ENCODE peak calls at places on chromosomes 13 and 19, in ten cellular contexts. One of them, this sample, is unnamed.

GRCh38 chr19:30692517-30692870 is 320.3 kb downstream of the ZNF536 start:
- DNase-seq in AG09309: no peak
- DNase-seq in progenitor cell of endocrine pancreas: no peak
- DNase-seq in CD4-positive, alpha-beta T cell: no peak
- DNase-seq in fibroblast of lung: no peak
- DNase-seq in neural crest cell: no peak
- DNase-seq in pancreas: no peak
- DNase-seq in activated B cell treated with CpG ODN at 0.5 μM for 24 hours: no peak
- DNase-seq in AG04450: no peak
- DNase-seq in stomach: no peak
- DNase-seq in this sample: no peak

GRCh38 chr19:53849237-53849676 is 18.4 kb upstream of the MYADM start:
- DNase-seq in AG09309: peak; percentile 68
- DNase-seq in progenitor cell of endocrine pancreas: no peak
- DNase-seq in CD4-positive, alpha-beta T cell: no peak
- DNase-seq in fibroblast of lung: peak; percentile 73
- DNase-seq in neural crest cell: no peak
- DNase-seq in pancreas: no peak
- DNase-seq in activated B cell treated with CpG ODN at 0.5 μM for 24 hours: no peak
- DNase-seq in AG04450: no peak
- DNase-seq in stomach: no peak
- DNase-seq in this sample: no peak

GRCh38 chr13:35526577-35526976 is 50.1 kb upstream of the MAB21L1 start:
- DNase-seq in AG09309: no peak
- DNase-seq in progenitor cell of endocrine pancreas: no peak
- DNase-seq in CD4-positive, alpha-beta T cell: no peak
- DNase-seq in fibroblast of lung: no peak
- DNase-seq in neural crest cell: no peak
- DNase-seq in pancreas: peak; percentile 27
- DNase-seq in activated B cell treated with CpG ODN at 0.5 μM for 24 hours: no peak
- DNase-seq in AG04450: no peak
- DNase-seq in stomach: no peak
- DNase-seq in this sample: no peak

GRCh38 chr19:5113101-5113557 is 144.2 kb downstream of the KDM4B start:
- DNase-seq in AG09309: peak; percentile 17
- DNase-seq in progenitor cell of endocrine pancreas: no peak
- DNase-seq in CD4-positive, alpha-beta T cell: no peak
- DNase-seq in fibroblast of lung: peak; percentile 81
- DNase-seq in neural crest cell: no peak
- DNase-seq in pancreas: no peak
- DNase-seq in activated B cell treated with CpG ODN at 0.5 μM for 24 hours: no peak
- DNase-seq in AG04450: no peak
- DNase-seq in stomach: no peak
- DNase-seq in this sample: no peak

GRCh38 chr13:112588490-112589297 is 741 bp upstream of the TUBGCP3 start:
- DNase-seq in AG09309: no peak
- DNase-seq in progenitor cell of endocrine pancreas: no peak
- DNase-seq in CD4-positive, alpha-beta T cell: no peak
- DNase-seq in fibroblast of lung: no peak
- DNase-seq in neural crest cell: no peak
- DNase-seq in pancreas: no peak
- DNase-seq in activated B cell treated with CpG ODN at 0.5 μM for 24 hours: no peak
- DNase-seq in AG04450: no peak
- DNase-seq in stomach: no peak
- DNase-seq in this sample: no peak

GRCh38 chr19:47447470-47448359 is 24.0 kb downstream of the SLC8A2 start:
- DNase-seq in AG09309: no peak
- DNase-seq in progenitor cell of endocrine pancreas: peak; percentile 46
- DNase-seq in CD4-positive, alpha-beta T cell: peak; percentile 54
- DNase-seq in fibroblast of lung: peak; percentile 15
- DNase-seq in neural crest cell: peak; percentile 70
- DNase-seq in pancreas: peak; percentile 68
- DNase-seq in activated B cell treated with CpG ODN at 0.5 μM for 24 hours: no peak
- DNase-seq in AG04450: no peak
- DNase-seq in stomach: peak; percentile 28
- DNase-seq in this sample: no peak

GRCh38 chr19:3710265-3710812 is 2.2 kb downstream of the TJP3 start:
- DNase-seq in AG09309: no peak
- DNase-seq in progenitor cell of endocrine pancreas: no peak
- DNase-seq in CD4-positive, alpha-beta T cell: no peak
- DNase-seq in fibroblast of lung: peak; percentile 40
- DNase-seq in neural crest cell: no peak
- DNase-seq in pancreas: peak; percentile 98
- DNase-seq in activated B cell treated with CpG ODN at 0.5 μM for 24 hours: no peak
- DNase-seq in AG04450: no peak
- DNase-seq in stomach: peak; percentile 99
- DNase-seq in this sample: no peak

GRCh38 chr19:4369888-4370260 is 26.5 kb downstream of the MPND start:
- DNase-seq in AG09309: no peak
- DNase-seq in progenitor cell of endocrine pancreas: no peak
- DNase-seq in CD4-positive, alpha-beta T cell: peak; percentile 77
- DNase-seq in fibroblast of lung: peak; percentile 56
- DNase-seq in neural crest cell: peak; percentile 36
- DNase-seq in pancreas: peak; percentile 78
- DNase-seq in activated B cell treated with CpG ODN at 0.5 μM for 24 hours: peak; percentile 51
- DNase-seq in AG04450: no peak
- DNase-seq in stomach: peak; percentile 80
- DNase-seq in this sample: peak; percentile 84

GRCh38 chr13:41188584-41188983 is 5.8 kb downstream of the KBTBD7 start:
- DNase-seq in AG09309: no peak
- DNase-seq in progenitor cell of endocrine pancreas: no peak
- DNase-seq in CD4-positive, alpha-beta T cell: no peak
- DNase-seq in fibroblast of lung: peak; percentile 47
- DNase-seq in neural crest cell: no peak
- DNase-seq in pancreas: no peak
- DNase-seq in activated B cell treated with CpG ODN at 0.5 μM for 24 hours: no peak
- DNase-seq in AG04450: peak; percentile 49
- DNase-seq in stomach: no peak
- DNase-seq in this sample: no peak

GRCh38 chr19:18467978-18468377 is 30.0 kb upstream of the ISYNA1 start:
- DNase-seq in AG09309: no peak
- DNase-seq in progenitor cell of endocrine pancreas: no peak
- DNase-seq in CD4-positive, alpha-beta T cell: no peak
- DNase-seq in fibroblast of lung: no peak
- DNase-seq in neural crest cell: no peak
- DNase-seq in pancreas: no peak
- DNase-seq in activated B cell treated with CpG ODN at 0.5 μM for 24 hours: no peak
- DNase-seq in AG04450: no peak
- DNase-seq in stomach: no peak
- DNase-seq in this sample: no peak

DNA sequence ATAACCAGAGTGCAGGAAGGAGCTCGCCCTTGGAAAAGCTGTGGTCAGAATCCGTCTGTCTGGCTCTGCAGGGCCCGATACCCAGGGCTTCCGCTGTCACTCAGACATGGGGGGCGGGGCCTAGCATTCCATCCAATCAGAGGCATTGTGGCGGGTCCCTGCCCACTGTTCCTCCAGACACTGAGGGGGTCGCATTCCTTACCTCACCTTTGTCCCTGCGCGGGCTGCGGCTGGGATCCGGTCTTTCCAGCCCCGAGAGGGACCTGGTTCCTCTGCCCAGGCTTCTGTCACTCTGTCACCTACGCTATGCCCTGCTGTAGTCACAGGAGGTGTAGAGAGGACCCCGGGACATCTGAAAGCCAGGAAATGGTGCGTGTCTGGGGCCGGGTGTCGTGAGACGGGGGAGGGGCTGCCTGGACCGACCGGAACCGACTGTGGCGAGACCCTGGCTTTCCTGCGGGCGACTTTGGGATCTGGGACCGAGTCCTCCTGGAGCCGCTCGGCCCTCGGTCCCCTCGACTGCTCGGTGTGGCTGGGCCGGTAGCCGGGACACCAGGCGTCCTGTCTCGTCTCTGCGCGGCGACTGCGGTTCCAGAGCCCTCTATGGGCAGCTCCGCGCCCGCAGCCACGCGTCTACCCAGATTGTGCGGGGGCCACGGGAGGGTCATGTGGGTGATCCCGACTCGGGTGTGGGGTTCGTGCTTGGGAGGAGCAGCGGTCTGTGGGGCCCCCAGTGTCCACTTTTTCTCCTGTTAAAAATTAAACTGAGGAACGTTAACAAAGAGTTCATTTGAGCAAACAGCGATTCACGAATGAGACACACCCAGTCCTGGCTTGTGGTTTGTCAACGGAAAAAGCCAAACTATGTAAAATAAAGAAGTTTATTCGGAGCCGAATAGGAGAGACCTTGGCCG is at the start of gene ZNF69:
- DNase-seq in AG09309: no peak
- DNase-seq in progenitor cell of endocrine pancreas: peak; percentile 92
- DNase-seq in CD4-positive, alpha-beta T cell: peak; percentile 65
- DNase-seq in fibroblast of lung: peak; percentile 75
- DNase-seq in neural crest cell: peak; percentile 90
- DNase-seq in pancreas: peak; percentile 94
- DNase-seq in activated B cell treated with CpG ODN at 0.5 μM for 24 hours: peak; percentile 61
- DNase-seq in AG04450: no peak
- DNase-seq in stomach: peak; percentile 93
- DNase-seq in this sample: peak; percentile 70
- TF ChIP-seq CTCF in AG09309: peak; percentile 28
- TF ChIP-seq CTCF in progenitor cell of endocrine pancreas: peak; percentile 48
- TF ChIP-seq CTCF in CD4-positive, alpha-beta T cell: no peak
- TF ChIP-seq CTCF in fibroblast of lung: no peak
- TF ChIP-seq CTCF in neural crest cell: peak; percentile 54
- TF ChIP-seq CTCF in pancreas: no peak
- TF ChIP-seq CTCF in activated B cell treated with CpG ODN at 0.5 μM for 24 hours: no peak
- TF ChIP-seq CTCF in AG04450: peak; percentile 9
- TF ChIP-seq CTCF in stomach: no peak
- TF ChIP-seq CTCF in this sample: peak; percentile 26

GRCh38 chr13:74040200-74040599 is 94.0 kb downstream of the KLF12 start:
- DNase-seq in AG09309: no peak
- DNase-seq in progenitor cell of endocrine pancreas: peak; percentile 28
- DNase-seq in CD4-positive, alpha-beta T cell: no peak
- DNase-seq in fibroblast of lung: peak; percentile 19
- DNase-seq in neural crest cell: peak; percentile 52
- DNase-seq in pancreas: no peak
- DNase-seq in activated B cell treated with CpG ODN at 0.5 μM for 24 hours: no peak
- DNase-seq in AG04450: no peak
- DNase-seq in stomach: peak; percentile 36
- DNase-seq in this sample: no peak
- TF ChIP-seq CTCF in AG09309: peak; percentile 57
- TF ChIP-seq CTCF in progenitor cell of endocrine pancreas: peak; percentile 66
- TF ChIP-seq CTCF in CD4-positive, alpha-beta T cell: peak; percentile 6
- TF ChIP-seq CTCF in fibroblast of lung: peak; percentile 59
- TF ChIP-seq CTCF in neural crest cell: peak; percentile 73
- TF ChIP-seq CTCF in pancreas: peak; percentile 15
- TF ChIP-seq CTCF in activated B cell treated with CpG ODN at 0.5 μM for 24 hours: no peak
- TF ChIP-seq CTCF in AG04450: peak; percentile 55
- TF ChIP-seq CTCF in stomach: no peak
- TF ChIP-seq CTCF in this sample: peak; percentile 77

GRCh38 chr19:46299004-46299509 is 2.2 kb downstream of the HIF3A start:
- DNase-seq in AG09309: no peak
- DNase-seq in progenitor cell of endocrine pancreas: no peak
- DNase-seq in CD4-positive, alpha-beta T cell: no peak
- DNase-seq in fibroblast of lung: peak; percentile 66
- DNase-seq in neural crest cell: no peak
- DNase-seq in pancreas: peak; percentile 98
- DNase-seq in activated B cell treated with CpG ODN at 0.5 μM for 24 hours: no peak
- DNase-seq in AG04450: peak; percentile 48
- DNase-seq in stomach: peak; percentile 99
- DNase-seq in this sample: no peak

GRCh38 chr19:46296722-46297431 is at the start of gene HIF3A:
- DNase-seq in AG09309: no peak
- DNase-seq in progenitor cell of endocrine pancreas: peak; percentile 82
- DNase-seq in CD4-positive, alpha-beta T cell: no peak
- DNase-seq in fibroblast of lung: no peak
- DNase-seq in neural crest cell: peak; percentile 78
- DNase-seq in pancreas: peak; percentile 75
- DNase-seq in activated B cell treated with CpG ODN at 0.5 μM for 24 hours: no peak
- DNase-seq in AG04450: no peak
- DNase-seq in stomach: peak; percentile 78
- DNase-seq in this sample: no peak

GRCh38 chr19:46299695-46300094 is 2.9 kb downstream of the HIF3A start:
- DNase-seq in AG09309: no peak
- DNase-seq in progenitor cell of endocrine pancreas: no peak
- DNase-seq in CD4-positive, alpha-beta T cell: no peak
- DNase-seq in fibroblast of lung: no peak
- DNase-seq in neural crest cell: no peak
- DNase-seq in pancreas: no peak
- DNase-seq in activated B cell treated with CpG ODN at 0.5 μM for 24 hours: no peak
- DNase-seq in AG04450: no peak
- DNase-seq in stomach: no peak
- DNase-seq in this sample: no peak

GRCh38 chr19:46298477-46299003 is 1.7 kb downstream of the HIF3A start:
- DNase-seq in AG09309: no peak
- DNase-seq in progenitor cell of endocrine pancreas: no peak
- DNase-seq in CD4-positive, alpha-beta T cell: no peak
- DNase-seq in fibroblast of lung: no peak
- DNase-seq in neural crest cell: no peak
- DNase-seq in pancreas: no peak
- DNase-seq in activated B cell treated with CpG ODN at 0.5 μM for 24 hours: no peak
- DNase-seq in AG04450: no peak
- DNase-seq in stomach: no peak
- DNase-seq in this sample: no peak

DNA sequence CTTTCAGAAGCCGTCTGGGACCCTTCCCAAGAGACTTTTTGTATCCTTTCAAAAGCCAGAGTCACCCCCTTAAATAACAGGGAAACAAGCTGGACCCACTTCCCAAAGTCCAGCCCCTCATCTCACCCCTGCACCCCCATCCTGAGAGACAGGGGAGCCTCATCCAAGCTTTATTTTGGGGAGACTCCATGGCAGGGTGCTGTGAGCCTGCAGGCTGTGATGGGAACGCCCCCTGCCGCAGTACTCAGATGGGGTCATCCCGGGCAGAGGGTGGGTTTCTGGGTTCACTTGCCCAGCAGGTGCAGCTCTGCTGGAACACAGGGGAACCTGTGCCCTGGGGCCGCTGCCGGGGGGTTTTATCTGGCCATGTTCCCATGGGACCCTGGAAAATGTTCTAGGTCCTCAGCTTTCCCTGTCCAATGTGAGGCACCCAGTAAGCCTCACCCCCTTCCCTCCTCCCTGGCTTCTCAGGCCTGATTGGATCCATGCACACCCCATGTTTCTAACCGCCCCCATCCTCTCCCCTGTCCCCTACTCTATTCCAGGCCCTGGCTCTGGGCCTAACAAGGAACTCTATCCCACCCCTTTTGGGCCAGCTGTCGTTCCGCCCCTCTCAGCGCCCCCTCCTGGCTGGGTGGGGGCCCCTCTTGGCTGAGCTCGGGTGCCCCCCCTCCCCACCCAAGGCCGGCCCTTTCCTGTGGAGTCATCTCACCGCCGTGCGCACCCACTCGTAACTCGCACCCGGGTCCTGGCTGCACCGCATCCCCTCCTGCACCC is 1.0 kb downstream of the HIF3A start:
- DNase-seq in AG09309: no peak
- DNase-seq in progenitor cell of endocrine pancreas: no peak
- DNase-seq in CD4-positive, alpha-beta T cell: no peak
- DNase-seq in fibroblast of lung: no peak
- DNase-seq in neural crest cell: no peak
- DNase-seq in pancreas: peak; percentile 81
- DNase-seq in activated B cell treated with CpG ODN at 0.5 μM for 24 hours: no peak
- DNase-seq in AG04450: no peak
- DNase-seq in stomach: peak; percentile 50
- DNase-seq in this sample: no peak
- TF ChIP-seq CTCF in AG09309: peak; percentile 2
- TF ChIP-seq CTCF in progenitor cell of endocrine pancreas: no peak
- TF ChIP-seq CTCF in CD4-positive, alpha-beta T cell: no peak
- TF ChIP-seq CTCF in fibroblast of lung: peak; percentile 33
- TF ChIP-seq CTCF in neural crest cell: no peak
- TF ChIP-seq CTCF in pancreas: no peak
- TF ChIP-seq CTCF in activated B cell treated with CpG ODN at 0.5 μM for 24 hours: no peak
- TF ChIP-seq CTCF in AG04450: no peak
- TF ChIP-seq CTCF in stomach: no peak
- TF ChIP-seq CTCF in this sample: peak; percentile 14

GRCh38 chr19:29285878-29286277 is 72.9 kb upstream of the UQCRFS1 start:
- DNase-seq in AG09309: no peak
- DNase-seq in progenitor cell of endocrine pancreas: no peak
- DNase-seq in CD4-positive, alpha-beta T cell: no peak
- DNase-seq in fibroblast of lung: no peak
- DNase-seq in neural crest cell: peak; percentile 40
- DNase-seq in pancreas: no peak
- DNase-seq in activated B cell treated with CpG ODN at 0.5 μM for 24 hours: no peak
- DNase-seq in AG04450: no peak
- DNase-seq in stomach: no peak
- DNase-seq in this sample: no peak
- TF ChIP-seq CTCF in AG09309: no peak
- TF ChIP-seq CTCF in progenitor cell of endocrine pancreas: peak; percentile 45
- TF ChIP-seq CTCF in CD4-positive, alpha-beta T cell: no peak
- TF ChIP-seq CTCF in fibroblast of lung: no peak
- TF ChIP-seq CTCF in neural crest cell: peak; percentile 62
- TF ChIP-seq CTCF in pancreas: no peak
- TF ChIP-seq CTCF in activated B cell treated with CpG ODN at 0.5 μM for 24 hours: no peak
- TF ChIP-seq CTCF in AG04450: no peak
- TF ChIP-seq CTCF in stomach: no peak
- TF ChIP-seq CTCF in this sample: no peak

This sample was measured in GM06990.